ENCODE peak calls at places on chromosomes 2 and 18, in ten cellular contexts. I is RPMI7951; U is NCI-H1417 treated with DMSO at 0.1 percent for 48 hours; P is heart left ventricle; B is kidney epithelial cell; J is stimulated activated CD8-positive, alpha-beta memory T cell treated with anti-CD3 and anti-CD28 coated beads, Interleukin-4, amount 100 ng/mL, for 24 hours; H is cardiac muscle cell; X is T-helper 2 cell; N is HT1080; E is stomach. C is an unnamed sample.

GRCh38 chr2:29192526-29192925 is 77.3 kb downstream of the CLIP4 start:
- DNase-seq in P (no peak), E (no peak), N (peak; percentile 84), U (no peak), H (no peak), X (no peak), B (no peak), J (no peak), I (no peak), C (no peak)

GRCh38 chr18:23207191-23207955 is 72.1 kb downstream of the CABLES1 start:
- DNase-seq in E (peak; percentile 30), J (no peak), I (no peak), B (no peak), X (no peak), U (no peak), N (peak; percentile 81), H (no peak), P (no peak), C (peak; percentile 91)

GRCh38 chr2:202377308-202377736 is 1.2 kb downstream of the BMPR2 start:
- DNase-seq in X (no peak), U (no peak), N (peak; percentile 30), E (peak; percentile 45), I (peak; percentile 53), H (peak; percentile 71), P (peak; percentile 72), J (no peak), B (no peak), C (peak; percentile 74)

GRCh38 chr2:228426502-228427216 is 245.2 kb upstream of the SPHKAP start:
- DNase-seq in J (no peak), H (no peak), P (no peak), X (no peak), U (no peak), N (no peak), B (no peak), E (no peak), I (no peak), C (no peak)

GRCh38 chr2:54629914-54630609 is 93.4 kb upstream of the EML6 start:
- DNase-seq in B (peak; percentile 96), J (no peak), I (peak; percentile 89), H (no peak), U (no peak), P (no peak), N (peak; percentile 37), X (no peak), E (peak; percentile 50), C (no peak)

GRCh38 chr2:72127401-72128058 is 20.1 kb downstream of the CYP26B1 start:
- DNase-seq in H (no peak), B (no peak), X (no peak), N (no peak), U (no peak), J (no peak), P (no peak), E (no peak), I (no peak), C (peak; percentile 44)

GRCh38 chr2:215136669-215137328 is 1.6 kb downstream of the ABCA12 start:
- DNase-seq in I (peak; percentile 58), H (no peak), B (no peak), E (no peak), P (no peak), X (no peak), N (no peak), J (no peak), U (no peak), C (no peak)

GRCh38 chr2:54084600-54084999 is 30.8 kb upstream of the ACYP2 start:
- DNase-seq in N (no peak), X (no peak), J (no peak), E (no peak), U (no peak), P (no peak), I (peak; percentile 28), H (peak; percentile 7), B (no peak), C (no peak)

GRCh38 chr2:10534514-10535250 is 86.6 kb upstream of the ODC1 start:
- DNase-seq in J (no peak), E (no peak), U (no peak), P (no peak), B (no peak), I (peak; percentile 80), X (no peak), H (no peak), N (peak; percentile 61), C (peak; percentile 30)

GRCh38 chr2:230677182-230677946 is 35.3 kb upstream of the CAB39 start:
- DNase-seq in B (no peak), E (no peak), J (no peak), N (peak; percentile 24), H (no peak), X (no peak), U (no peak), I (peak; percentile 35), P (no peak), C (peak; percentile 3)

GRCh38 chr2:201654611-201655384 is 11.5 kb upstream of the TMEM237 start:
- DNase-seq in E (no peak), B (no peak), N (peak; percentile 39), P (no peak), I (peak; percentile 55), J (no peak), H (no peak), U (no peak), X (no peak), C (no peak)

GRCh38 chr2:118351796-118352195 is 263.5 kb downstream of the INSIG2 start:
- DNase-seq in H (no peak), E (no peak), U (no peak), I (no peak), B (no peak), X (no peak), N (no peak), P (no peak), J (no peak), C (no peak)

GRCh38 chr2:15989559-15989958 is 49.2 kb downstream of the MYCN start:
- DNase-seq in J (no peak), N (no peak), B (no peak), I (no peak), E (peak; percentile 44), X (no peak), U (no peak), H (no peak), P (no peak), C (no peak)

GRCh38 chr2:163752252-163752651 is 16.4 kb upstream of the FIGN start:
- DNase-seq in X (no peak), U (no peak), P (no peak), J (no peak), H (no peak), B (no peak), N (no peak), E (no peak), I (no peak), C (no peak)

GRCh38 chr18:9240270-9240669 is 94.3 kb upstream of the TWSG1 start:
- DNase-seq in X (no peak), I (no peak), P (no peak), J (no peak), N (no peak), B (no peak), E (no peak), U (no peak), H (no peak), C (no peak)

GRCh38 chr18:11095674-11096293 is 53.6 kb downstream of the PIEZO2 start:
- DNase-seq in J (no peak), X (no peak), E (no peak), U (no peak), B (no peak), H (no peak), P (no peak), N (no peak), I (no peak), C (no peak)

GRCh38 chr2:241334813-241335212 is 19.1 kb downstream of the SEPTIN2 start:
- DNase-seq in J (no peak), P (no peak), U (no peak), I (no peak), E (no peak), B (no peak), N (no peak), X (no peak), H (no peak), C (no peak)

GRCh38 chr2:22536131-22536530 is 848.8 kb upstream of the KLHL29 start:
- DNase-seq in H (no peak), P (no peak), U (no peak), N (peak; percentile 76), J (no peak), X (no peak), E (no peak), B (peak; percentile 29), I (peak; percentile 1), C (no peak)

GRCh38 chr2:61707984-61708852 is 145.6 kb downstream of the FAM161A start:
- DNase-seq in H (peak; percentile 55), X (no peak), N (peak; percentile 78), B (peak; percentile 69), U (peak; percentile 83), J (no peak), P (no peak), E (peak; percentile 60), I (peak; percentile 19), C (no peak)

GRCh38 chr2:48723125-48723524 is 32.4 kb downstream of the LHCGR start:
- DNase-seq in I (no peak), J (no peak), P (no peak), B (peak; percentile 29), X (no peak), U (no peak), H (no peak), N (no peak), E (no peak), C (no peak)

GRCh38 chr2:168330624-168331423 is 83.4 kb upstream of the STK39 start:
- DNase-seq in N (no peak), X (no peak), B (no peak), E (no peak), I (no peak), J (no peak), P (no peak), H (no peak), U (no peak), C (no peak)

GRCh38 chr2:204691911-204692510 is 146.7 kb downstream of the PARD3B start:
- DNase-seq in H (peak; percentile 80), J (no peak), B (peak; percentile 72), X (no peak), I (peak; percentile 75), E (peak; percentile 49), U (peak; percentile 6), N (peak; percentile 71), P (no peak), C (peak; percentile 19)

GRCh38 chr2:64214281-64215115 is 70.3 kb upstream of the PELI1 start:
- DNase-seq in P (no peak), B (no peak), J (no peak), H (no peak), U (peak; percentile 89), X (no peak), N (peak; percentile 63), E (no peak), I (peak; percentile 42), C (no peak)

GRCh38 chr2:132420776-132421175 is 4.2 kb downstream of the GPR39 start:
- DNase-seq in X (no peak), E (no peak), I (peak; percentile 65), U (no peak), J (no peak), B (no peak), H (no peak), P (no peak), N (no peak), C (no peak)

GRCh38 chr18:13026583-13027270 is 35.6 kb downstream of the CEP192 start:
- DNase-seq in E (no peak), H (no peak), B (no peak), J (no peak), X (no peak), P (no peak), N (no peak), U (no peak), I (peak; percentile 3), C (no peak)

GRCh38 chr2:178403671-178404379 is 47.1 kb downstream of the PRKRA start:
- DNase-seq in J (no peak), I (peak; percentile 77), X (no peak), E (no peak), H (no peak), U (no peak), P (no peak), B (no peak), N (no peak), C (no peak)

GRCh38 chr18:28193177-28193778 is 16.3 kb upstream of the CDH2 start:
- DNase-seq in X (no peak), N (no peak), I (no peak), E (no peak), U (no peak), H (no peak), J (no peak), P (no peak), B (no peak), C (no peak)

GRCh38 chr18:10402876-10403559 is 51.4 kb upstream of the APCDD1 start:
- DNase-seq in P (no peak), J (no peak), I (no peak), B (no peak), X (no peak), H (no peak), U (no peak), E (no peak), N (no peak), C (no peak)

C was measured in H7.